ENCODE peak calls at places on chromosomes 2 and 18, in five cellular contexts. S is CD4-positive, alpha-beta memory T cell; M is WERI-Rb-1; U is adrenal gland; P is PC-9. K is an unnamed sample.

GRCh38 chr18:47968721-47969120 is 38.3 kb upstream of the SMAD2 start:
- DNase-seq in S (no peak), M (no peak), U (no peak), P (no peak), K (no peak)

GRCh38 chr2:200758341-200758740 is 53.4 kb upstream of the BZW1 start:
- DNase-seq in S (no peak), M (no peak), U (no peak), P (no peak), K (no peak)

GRCh38 chr2:17877811-17878221 is 651 bp upstream of the KCNS3 start:
- DNase-seq in S (no peak), M (no peak), U (no peak), P (no peak), K (no peak)

GRCh38 chr2:218964041-218964771 is 4.7 kb downstream of the CDK5R2 start:
- DNase-seq in S (no peak), M (peak; percentile 71), U (peak; percentile 83), P (peak; percentile 17), K (no peak)

GRCh38 chr18:48455555-48456478 is 46.6 kb upstream of the ZBTB7C start:
- DNase-seq in S (peak; percentile 53), M (no peak), U (no peak), P (peak; percentile 74), K (peak; percentile 13)

GRCh38 chr2:102251042-102251848 is 60.1 kb upstream of the IL1RL1 start:
- DNase-seq in S (peak; percentile 58), M (no peak), U (peak; percentile 76), P (peak; percentile 69), K (peak; percentile 67)

GRCh38 chr18:55316615-55317184 is 271.3 kb downstream of the TCF4 start:
- DNase-seq in S (no peak), M (no peak), U (no peak), P (no peak), K (no peak)

GRCh38 chr2:239263937-239264837 is 136.6 kb downstream of the HDAC4 start:
- DNase-seq in S (peak; percentile 22), M (no peak), U (peak; percentile 77), P (no peak), K (no peak)

GRCh38 chr2:218988650-218989049 is 3.7 kb upstream of the FEV start:
- DNase-seq in S (no peak), M (no peak), U (no peak), P (no peak), K (no peak)

GRCh38 chr18:71362140-71362539 is 1073.3 kb downstream of the SOCS6 start:
- DNase-seq in S (no peak), M (no peak), U (no peak), P (no peak), K (no peak)
- H3K9me3 ChIP-seq in S (no peaks in the 10 kb centered on the region), M (no peaks in the 10 kb centered on the region), U (no peaks in the 10 kb centered on the region), P (no peaks in the 10 kb centered on the region), K (no peaks in the 10 kb centered on the region)

GRCh38 chr2:36785179-36785795 is 88.8 kb downstream of the VIT start:
- DNase-seq in S (peak; percentile 66), M (peak; percentile 65), U (peak; percentile 85), P (peak; percentile 80), K (peak; percentile 23)

GRCh38 chr2:36780231-36780808 is 83.8 kb downstream of the VIT start:
- DNase-seq in S (peak; percentile 48), M (no peak), U (no peak), P (peak; percentile 14), K (no peak)

GRCh38 chr2:36779462-36779861 is 83.0 kb downstream of the VIT start:
- DNase-seq in S (no peak), M (no peak), U (no peak), P (no peak), K (no peak)

GRCh38 chr2:36783276-36783675 is 86.8 kb downstream of the VIT start:
- DNase-seq in S (no peak), M (no peak), U (no peak), P (no peak), K (no peak)

DNA sequence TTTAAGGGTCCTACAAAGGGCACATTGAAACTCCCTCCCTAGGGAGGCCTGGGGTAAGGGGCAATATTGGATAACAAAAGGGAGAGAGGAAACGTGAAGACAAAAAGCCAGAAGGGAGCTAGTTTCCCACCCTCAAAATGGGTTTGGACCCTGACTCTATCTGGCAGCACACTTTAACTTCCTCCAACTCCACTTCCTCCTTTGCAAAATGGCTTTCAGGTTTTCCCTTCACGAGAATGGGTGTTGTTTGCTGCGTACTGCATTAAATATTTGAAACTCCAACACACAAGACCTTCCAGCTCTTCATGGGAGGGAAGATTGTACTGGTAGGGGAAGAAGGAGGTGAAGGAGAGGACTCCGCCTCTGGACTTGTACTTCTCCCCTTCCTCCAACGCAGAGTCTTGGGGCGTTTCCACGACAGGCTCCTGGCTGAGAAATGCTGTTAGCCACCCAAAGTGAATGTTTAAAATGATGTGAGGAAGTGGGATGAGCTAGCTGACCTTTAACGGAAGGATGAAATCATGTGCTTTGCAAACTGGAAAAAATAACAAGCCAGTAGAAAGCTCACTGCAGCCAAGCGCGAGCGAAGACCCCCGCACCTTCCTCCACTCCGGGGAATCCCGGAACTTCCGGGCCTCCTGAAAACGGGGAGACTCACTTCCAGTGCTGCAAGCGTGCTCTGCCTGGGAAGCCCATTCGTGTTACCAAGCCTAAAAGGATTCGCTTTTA is 85.6 kb downstream of the VIT start:
- DNase-seq in S (no peak), M (no peak), U (no peak), P (no peak), K (no peak)
- H3K9me3 ChIP-seq in S (no peaks in the 10 kb centered on the region), M (no peaks in the 10 kb centered on the region), U (no peaks in the 10 kb centered on the region), P (no peaks in the 10 kb centered on the region), K (no peaks in the 10 kb centered on the region)

GRCh38 chr18:51614033-51614432 is 416.6 kb upstream of the MEX3C start:
- DNase-seq in S (no peak), M (no peak), U (peak; percentile 87), P (peak; percentile 43), K (no peak)
- H3K9me3 ChIP-seq in S (no peaks in the 10 kb centered on the region), M (no peaks in the 10 kb centered on the region), U (no peaks in the 10 kb centered on the region), P (peaks cover 10% of the 10 kb centered on the region), K (no peaks in the 10 kb centered on the region)

DNA sequence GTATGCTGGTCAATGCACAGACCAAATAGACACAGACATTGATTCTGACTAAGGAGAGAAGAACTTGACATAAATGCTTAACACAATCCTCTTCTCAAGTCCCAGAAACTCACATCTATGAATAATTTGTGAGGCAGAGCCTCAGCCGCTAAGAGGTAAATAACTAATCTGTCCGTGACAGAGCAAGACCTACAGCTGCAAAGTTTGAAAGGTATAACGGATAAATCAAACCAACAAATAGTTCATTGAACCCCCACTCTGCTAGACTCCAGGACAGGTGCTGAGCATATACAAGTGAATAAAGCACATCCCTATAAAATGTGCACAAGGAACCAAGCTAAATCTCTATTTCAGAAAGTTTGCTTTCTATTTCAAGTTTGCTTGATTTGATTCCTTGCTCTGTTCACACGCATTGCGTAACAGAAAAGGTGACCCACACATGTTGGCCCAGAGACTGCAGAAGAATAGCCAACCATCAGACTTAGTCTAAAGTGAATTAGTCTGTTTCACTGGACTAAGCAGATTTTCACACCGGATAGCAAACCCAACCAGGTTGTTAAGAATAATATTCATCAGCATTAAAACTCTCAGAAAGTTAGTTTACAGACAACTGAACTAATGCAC is 51.7 kb downstream of the NCKAP5 start:
- DNase-seq in S (no peak), M (no peak), U (no peak), P (no peak), K (no peak)
- H3K9me3 ChIP-seq in S (no peaks in the 10 kb centered on the region), M (no peaks in the 10 kb centered on the region), U (no peaks in the 10 kb centered on the region), P (no peaks in the 10 kb centered on the region), K (no peaks in the 10 kb centered on the region)

GRCh38 chr18:35244671-35245070 is 3.8 kb downstream of the ZNF397 start:
- DNase-seq in S (no peak), M (no peak), U (no peak), P (no peak), K (no peak)
- H3K9me3 ChIP-seq in S (no peaks in the 10 kb centered on the region), M (no peaks in the 10 kb centered on the region), U (no peaks in the 10 kb centered on the region), P (peaks cover 20% of the 10 kb centered on the region), K (no peaks in the 10 kb centered on the region)

GRCh38 chr2:163682695-163683094 is 53.1 kb downstream of the FIGN start:
- DNase-seq in S (no peak), M (no peak), U (no peak), P (no peak), K (no peak)
- H3K9me3 ChIP-seq in S (no peaks in the 10 kb centered on the region), M (no peaks in the 10 kb centered on the region), U (no peaks in the 10 kb centered on the region), P (no peaks in the 10 kb centered on the region), K (no peaks in the 10 kb centered on the region)

GRCh38 chr2:189940913-189941312 is 121.6 kb downstream of the MSTN start:
- DNase-seq in S (no peak), M (no peak), U (no peak), P (no peak), K (no peak)
- H3K9me3 ChIP-seq in S (no peaks in the 10 kb centered on the region), M (peaks cover 5% of the 10 kb centered on the region), U (no peaks in the 10 kb centered on the region), P (no peaks in the 10 kb centered on the region), K (no peaks in the 10 kb centered on the region)

GRCh38 chr2:115118306-115118705 is 675.9 kb downstream of the DPP10 start:
- DNase-seq in S (no peak), M (no peak), U (no peak), P (no peak), K (no peak)
- H3K9me3 ChIP-seq in S (no peaks in the 10 kb centered on the region), M (peaks cover 6% of the 10 kb centered on the region), U (peaks cover 5% of the 10 kb centered on the region), P (no peaks in the 10 kb centered on the region), K (no peaks in the 10 kb centered on the region)

K was measured in T-helper 17 cell.